ENCODE peak calls at places on chromosome 13, in five cellular contexts. K is heart right ventricle, V is aorta, S is Karpas-422, J is IMR-90. Z is an unnamed sample. For H3K4me1, the result is how much of the 10 kb centered on the place peaks cover.

GRCh38 chr13:37476874-37477273 is 121.7 kb downstream of the POSTN start:
- DNase-seq in S (no peak), J (peak), V (no peak), K (no peak), Z (no peak)

GRCh38 chr13:35514166-35514565 is 37.7 kb upstream of the MAB21L1 start:
- DNase-seq in J (no peak), V (no peak), S (no peak), K (no peak), Z (no peak)

GRCh38 chr13:110799246-110800236 is 86.0 kb downstream of the ING1 start:
- DNase-seq in S (no peak), V (peak), K (no peak), J (peak), Z (no peak)

GRCh38 chr13:30664689-30665088 is 47.0 kb downstream of the USPL1 start:
- DNase-seq in V (no peak), S (no peak), K (no peak), J (no peak), Z (no peak)

GRCh38 chr13:73231456-73231855 is 172.7 kb downstream of the KLF5 start:
- DNase-seq in S (no peak), J (no peak), K (no peak), V (no peak), Z (no peak)

GRCh38 chr13:31742102-31742695 is 2.9 kb downstream of the RXFP2 start:
- DNase-seq in J (peak), V (peak), K (peak), S (peak), Z (peak)

GRCh38 chr13:37085656-37086055 is 19.8 kb downstream of the CSNK1A1L start:
- DNase-seq in S (no peak), J (no peak), K (no peak), V (no peak), Z (no peak)

GRCh38 chr13:94902722-94903407 is 190.5 kb upstream of the SOX21 start:
- DNase-seq in V (no peak), S (no peak), K (no peak), J (no peak), Z (no peak)

GRCh38 chr13:80341771-80342271 is 895 bp upstream of the SPRY2 start:
- DNase-seq in K (peak), V (peak), J (peak), S (no peak), Z (peak)

GRCh38 chr13:59842507-59842906 is 321.2 kb downstream of the DIAPH3 start:
- DNase-seq in J (peak), K (no peak), V (no peak), S (no peak), Z (no peak)

GRCh38 chr13:25478186-25478585 is 106.4 kb downstream of the ATP8A2 start:
- DNase-seq in J (no peak), K (no peak), S (peak), V (no peak), Z (no peak)

GRCh38 chr13:46632171-46632570 is 79.2 kb downstream of the LRCH1 start:
- DNase-seq in J (no peak), K (no peak), V (no peak), S (no peak), Z (no peak)

GRCh38 chr13:50629497-50629896 is 214.0 kb downstream of the DLEU7 start:
- DNase-seq in V (no peak), K (no peak), S (no peak), J (no peak), Z (no peak)

GRCh38 chr13:29861694-29862110 is 11.3 kb upstream of the UBL3 start:
- DNase-seq in V (no peak), J (peak), K (no peak), S (no peak), Z (no peak)

GRCh38 chr13:46962286-46962941 is 65.6 kb upstream of the HTR2A start:
- DNase-seq in J (peak), V (no peak), K (no peak), S (peak), Z (no peak)

GRCh38 chr13:46492946-46493345 is 60.0 kb upstream of the LRCH1 start:
- DNase-seq in J (peak), S (peak), V (no peak), K (no peak), Z (no peak)

GRCh38 chr13:49113526-49114286 is 106.4 kb upstream of the MLNR start:
- DNase-seq in V (no peak), J (peak), S (peak), K (no peak), Z (no peak)

GRCh38 chr13:113653264-113654174 is 4.5 kb downstream of the ATP4B start:
- DNase-seq in S (no peak), J (no peak), V (peak), K (no peak), Z (no peak)

GRCh38 chr13:95247857-95248256 is 53.4 kb downstream of the ABCC4 start:
- DNase-seq in K (no peak), J (no peak), S (no peak), V (no peak), Z (no peak)

GRCh38 chr13:31045621-31046081 is 113.2 kb downstream of the TEX26 start:
- DNase-seq in S (no peak), V (peak), J (peak), K (no peak), Z (peak)

DNA sequence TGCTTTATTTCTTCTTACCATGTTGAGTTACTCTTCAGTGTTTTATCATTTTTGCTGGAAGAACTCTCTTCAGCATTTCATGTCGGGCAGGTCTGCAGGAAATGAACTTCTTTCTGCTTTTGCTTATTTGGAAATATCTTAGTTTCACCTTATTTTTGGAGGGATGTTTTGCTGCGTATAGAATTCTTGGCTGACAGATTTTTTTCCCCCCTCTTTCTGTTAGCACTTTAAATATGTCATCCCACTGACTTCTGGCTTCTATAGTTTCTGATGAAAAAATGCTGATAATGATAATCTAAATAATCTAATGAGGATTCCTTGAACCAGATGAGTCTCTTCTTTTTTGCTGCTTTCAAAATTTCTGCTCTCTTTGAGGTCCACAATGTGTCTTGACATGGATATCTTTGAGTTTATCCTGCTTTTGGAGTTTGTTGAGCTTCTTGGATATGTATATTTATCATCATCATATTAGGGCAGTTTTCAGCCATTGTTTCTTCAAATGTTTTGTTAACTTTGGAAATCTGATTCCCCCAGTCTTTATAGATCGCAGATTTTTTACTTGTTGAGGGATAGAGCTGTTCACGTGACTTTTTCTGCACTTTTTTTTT is 20.4 kb downstream of the ZMYM2 start:
- DNase-seq in J (no peak), K (no peak), V (no peak), S (no peak), Z (no peak)
- H3K4me3 ChIP-seq in J (no peak), K (no peak), V (no peak), S (no peak), Z (no peak)

DNA sequence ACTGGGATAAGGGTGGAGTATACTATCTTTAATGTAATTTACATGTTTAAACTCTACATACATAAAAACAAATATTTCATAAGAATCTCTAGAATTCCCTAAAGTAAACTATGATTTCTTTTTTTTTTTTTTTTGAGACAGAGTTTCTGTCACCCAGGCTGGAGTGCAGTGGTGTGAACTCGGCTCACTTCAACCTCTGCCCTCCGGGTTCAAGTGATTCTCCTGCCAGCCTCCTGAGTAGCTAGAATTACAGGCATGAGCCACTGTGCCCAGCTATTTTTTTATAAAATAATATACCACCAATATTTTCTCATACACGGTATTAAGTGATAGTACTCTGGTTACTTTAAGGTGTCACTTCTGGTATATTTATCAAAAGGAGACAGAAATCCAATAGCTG is 105.8 kb downstream of the SLC25A15 start:
- DNase-seq in S (no peak), J (no peak), V (no peak), K (no peak), Z (no peak)
- H3K4me1 ChIP-seq in S (under half), J (under half), V (under half), K (under half), Z (under half)

GRCh38 chr13:78383899-78384298 is 219.5 kb downstream of the POU4F1 start:
- DNase-seq in J (no peak), K (no peak), S (no peak), V (no peak), Z (no peak)
- H3K4me3 ChIP-seq in J (no peak), K (no peak), S (no peak), V (no peak), Z (no peak)

GRCh38 chr13:109743706-109744453 is 42.5 kb downstream of the IRS2 start:
- DNase-seq in K (no peak), S (no peak), J (peak), V (no peak), Z (no peak)
- H3K4me1 ChIP-seq in K (under half), S (under half), J (under half), V (under half), Z (under half)

GRCh38 chr13:20190481-20191310 is 2.0 kb downstream of the GJB2 start:
- DNase-seq in J (peak), V (no peak), K (no peak), S (no peak), Z (no peak)
- H3K4me3 ChIP-seq in J (no peak), V (no peak), K (no peak), S (no peak), Z (no peak)

DNA sequence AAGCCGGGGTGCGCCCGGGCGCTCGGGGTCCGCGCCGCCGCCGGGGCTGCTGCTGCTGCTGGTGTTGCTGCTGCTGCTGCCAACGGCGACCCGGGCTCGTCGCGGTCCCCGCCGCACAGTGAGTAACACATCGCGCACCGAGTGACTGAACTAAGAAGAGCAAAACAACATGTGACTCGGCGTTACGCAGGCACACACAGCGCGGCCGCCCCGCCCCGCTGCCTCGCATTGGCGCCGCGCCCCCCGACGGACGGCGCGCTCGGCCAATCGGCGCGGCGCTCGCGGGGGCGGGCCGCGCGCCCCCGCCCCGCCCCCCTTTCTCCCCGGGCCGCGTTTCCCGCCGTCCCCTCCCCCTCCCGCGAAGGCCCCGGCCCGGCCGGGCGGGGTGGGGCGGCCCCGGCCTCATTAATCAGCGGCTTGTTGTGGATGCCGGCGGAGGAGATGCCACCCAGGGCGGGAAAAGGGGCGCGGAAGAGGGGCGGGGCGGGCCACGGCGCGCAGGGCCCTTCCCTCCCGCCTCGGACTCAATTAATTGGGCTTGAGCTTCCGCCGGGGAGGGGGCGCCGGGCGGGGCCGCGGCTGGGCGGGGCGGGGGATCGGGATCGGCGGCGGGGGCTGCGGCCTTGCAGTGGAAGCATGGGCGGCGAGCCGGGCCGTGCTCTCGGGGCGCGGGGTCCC is at the start of gene IRS2:
- DNase-seq in S (no peak), K (peak), J (peak), V (peak), Z (peak)
- H3K4me1 ChIP-seq in S (under half), K (under half), J (under half), V (under half), Z (under half)

GRCh38 chr13:65656740-65657329 is 1573.3 kb downstream of the PCDH9 start:
- DNase-seq in S (peak), J (peak), V (no peak), K (no peak), Z (no peak)

GRCh38 chr13:65653548-65654078 is 1576.5 kb downstream of the PCDH9 start:
- DNase-seq in K (no peak), S (no peak), J (no peak), V (no peak), Z (no peak)
- H3K4me3 ChIP-seq in K (no peak), S (no peak), J (no peak), V (no peak), Z (no peak)